ENCODE peak calls at places on chromosome 14, in eight cellular contexts. M, N, V, E, U, Q, L and R are unnamed samples.

GRCh38 chr14:28751467-28752058 is 15.0 kb upstream of the FOXG1 start:
- DNase-seq in L (no peak), M (no peak), V (no peak), N (peak), U (no peak), Q (peak), E (no peak), R (peak)

GRCh38 chr14:48771717-48772116 is 814.5 kb downstream of the RPS29 start:
- DNase-seq in V (no peak), U (no peak), L (no peak), Q (peak), N (no peak), M (no peak), E (no peak), R (peak)

GRCh38 chr14:61537567-61538463 is 157.5 kb upstream of the HIF1A start:
- DNase-seq in N (peak), U (peak), M (no peak), L (no peak), Q (peak), V (peak), E (no peak), R (peak)

GRCh38 chr14:97704316-97704715 is 907.1 kb downstream of the VRK1 start:
- DNase-seq in N (no peak), M (no peak), E (no peak), L (no peak), U (no peak), Q (no peak), V (no peak), R (no peak)

GRCh38 chr14:100652739-100653138 is 65.5 kb upstream of the BEGAIN start:
- DNase-seq in L (no peak), U (no peak), E (no peak), M (no peak), N (no peak), Q (no peak), V (no peak), R (no peak)

GRCh38 chr14:35384386-35385041 is 20.0 kb downstream of the NFKBIA start:
- DNase-seq in Q (peak), N (peak), L (peak), V (peak), M (peak), E (peak), U (no peak), R (peak)

GRCh38 chr14:100955201-100955600 is 51.7 kb upstream of the RTL1 start:
- DNase-seq in E (no peak), Q (peak), V (no peak), M (no peak), N (peak), L (no peak), U (no peak), R (peak)

GRCh38 chr14:106200539-106201310 is 674.3 kb downstream of the TMEM121 start:
- DNase-seq in V (no peak), Q (no peak), L (no peak), U (no peak), M (no peak), N (no peak), E (no peak), R (no peak)

GRCh38 chr14:100317897-100318808 is 5.0 kb upstream of the SLC25A47 start:
- DNase-seq in U (peak), Q (peak), M (peak), V (peak), N (peak), L (no peak), E (peak), R (no peak)

GRCh38 chr14:29168149-29168548 is 401.6 kb downstream of the FOXG1 start:
- DNase-seq in N (no peak), U (no peak), Q (no peak), L (no peak), E (no peak), M (no peak), V (no peak), R (no peak)

GRCh38 chr14:101767618-101768362 is 6.3 kb downstream of the PPP2R5C start:
- DNase-seq in Q (no peak), V (no peak), M (no peak), L (no peak), N (no peak), U (no peak), E (no peak), R (no peak)

GRCh38 chr14:101926085-101926484 is 38.3 kb upstream of the DYNC1H1 start:
- DNase-seq in N (no peak), L (no peak), Q (no peak), M (no peak), U (no peak), V (no peak), E (no peak), R (no peak)

GRCh38 chr14:94355191-94355794 is 32.2 kb upstream of the SERPINA6 start:
- DNase-seq in N (peak), M (peak), E (no peak), L (no peak), U (peak), V (peak), Q (peak), R (no peak)

GRCh38 chr14:55547650-55548315 is 32.2 kb upstream of the KTN1 start:
- DNase-seq in V (no peak), Q (no peak), N (no peak), L (no peak), E (no peak), U (no peak), M (no peak), R (no peak)

GRCh38 chr14:99037777-99038176 is 234.2 kb downstream of the BCL11B start:
- DNase-seq in M (no peak), U (peak), V (no peak), Q (no peak), N (no peak), E (no peak), L (no peak), R (no peak)

GRCh38 chr14:91261115-91261514 is 16.6 kb upstream of the GPR68 start:
- DNase-seq in Q (no peak), L (no peak), V (no peak), E (no peak), M (no peak), N (no peak), U (no peak), R (no peak)

GRCh38 chr14:51205486-51205885 is 34.6 kb upstream of the TMX1 start:
- DNase-seq in Q (no peak), V (no peak), E (no peak), M (no peak), N (no peak), U (no peak), L (no peak), R (peak)

GRCh38 chr14:103520657-103521437 is 1.8 kb downstream of the CKB start:
- DNase-seq in E (peak), L (no peak), M (peak), U (peak), Q (peak), V (peak), N (peak), R (no peak)

GRCh38 chr14:80055912-80056801 is 155.1 kb downstream of the DIO2 start:
- DNase-seq in V (no peak), N (peak), E (no peak), U (no peak), Q (peak), M (no peak), L (no peak), R (peak)

GRCh38 chr14:99651953-99652746 is 7.2 kb downstream of the HHIPL1 start:
- DNase-seq in M (no peak), Q (no peak), N (no peak), E (no peak), V (no peak), L (no peak), U (no peak), R (no peak)

GRCh38 chr14:100849432-100849831 is 23.5 kb downstream of the MEG3 start:
- DNase-seq in L (no peak), N (no peak), Q (no peak), E (no peak), V (no peak), M (no peak), U (no peak), R (no peak)

GRCh38 chr14:72111921-72112320 is 179.7 kb downstream of the RGS6 start:
- DNase-seq in U (no peak), M (no peak), E (no peak), N (no peak), Q (no peak), V (no peak), L (no peak), R (no peak)

GRCh38 chr14:90305176-90305601 is 26.6 kb downstream of the NRDE2 start:
- DNase-seq in N (no peak), Q (no peak), L (no peak), V (no peak), U (no peak), M (no peak), E (no peak), R (no peak)

GRCh38 chr14:56580317-56580711 is 716 bp downstream of the TMEM260 start:
- DNase-seq in U (no peak), N (no peak), E (no peak), Q (no peak), V (no peak), M (no peak), L (no peak), R (no peak)

GRCh38 chr14:68397371-68397779 is 395.5 kb downstream of the ZFP36L1 start:
- DNase-seq in U (peak), M (peak), Q (no peak), V (no peak), E (no peak), N (no peak), L (no peak), R (no peak)

GRCh38 chr14:92481386-92481785 is 32.2 kb upstream of the RIN3 start:
- DNase-seq in Q (peak), U (no peak), L (no peak), E (no peak), N (peak), V (no peak), M (no peak), R (peak)

GRCh38 chr14:92484132-92484823 is 29.3 kb upstream of the RIN3 start:
- DNase-seq in N (no peak), L (no peak), E (no peak), U (no peak), M (no peak), Q (no peak), V (no peak), R (no peak)

GRCh38 chr14:92481811-92482559 is 31.6 kb upstream of the RIN3 start:
- DNase-seq in Q (no peak), M (no peak), V (no peak), N (no peak), L (no peak), E (no peak), U (peak), R (no peak)

GRCh38 chr14:92480856-92481255 is 32.7 kb upstream of the RIN3 start:
- DNase-seq in U (no peak), E (no peak), N (no peak), L (no peak), Q (no peak), V (no peak), M (no peak), R (no peak)

DNA sequence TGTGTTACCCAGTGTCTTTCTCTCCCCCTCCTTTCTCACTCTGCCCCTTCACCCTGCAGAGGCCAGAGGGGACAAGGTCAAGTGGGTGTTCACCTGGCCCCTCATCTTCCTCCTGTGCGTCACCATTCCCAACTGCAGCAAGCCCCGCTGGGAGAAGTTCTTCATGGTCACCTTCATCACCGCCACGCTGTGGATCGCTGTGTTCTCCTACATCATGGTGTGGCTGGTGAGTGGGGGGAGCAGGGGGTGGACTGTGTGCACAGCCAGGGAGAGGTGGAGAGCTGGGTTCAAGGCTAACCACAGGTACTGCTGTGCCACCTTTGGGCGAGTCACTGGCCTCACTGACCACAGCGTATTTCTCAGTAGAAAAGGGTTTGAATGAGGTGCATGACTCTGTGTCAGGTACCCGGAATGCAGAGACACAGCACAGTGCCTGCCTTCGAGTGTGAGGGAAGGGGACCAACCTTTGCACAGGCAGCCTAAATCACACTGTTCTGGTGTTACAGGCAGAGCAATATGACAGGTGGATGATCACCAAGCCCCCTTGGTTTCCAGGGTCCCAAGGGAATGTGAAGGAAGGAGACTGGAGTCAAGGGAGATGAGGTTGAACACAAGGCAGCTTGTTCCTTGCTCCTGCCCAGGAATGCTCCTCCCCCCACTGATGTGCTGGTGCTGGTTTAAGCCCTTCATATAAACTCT is 30.8 kb upstream of the RIN3 start:
- DNase-seq in V (no peak), Q (no peak), N (no peak), E (no peak), U (peak), M (no peak), L (no peak), R (no peak)
- TF ChIP-seq CTCF in V (no peak), Q (no peak), N (no peak), E (no peak), U (no peak), M (no peak), L (no peak), R (no peak)

GRCh38 chr14:22509751-22510300 is 79.2 kb downstream of the DAD1 start:
- DNase-seq in L (no peak), Q (no peak), V (no peak), M (no peak), E (no peak), U (no peak), N (no peak), R (no peak)

GRCh38 chr14:22512106-22512814 is 76.8 kb downstream of the DAD1 start:
- DNase-seq in E (no peak), M (no peak), U (no peak), L (no peak), N (no peak), Q (no peak), V (no peak), R (no peak)

GRCh38 chr14:22509036-22509709 is 79.9 kb downstream of the DAD1 start:
- DNase-seq in E (no peak), M (no peak), N (no peak), V (no peak), U (no peak), L (no peak), Q (no peak), R (no peak)

GRCh38 chr14:22508662-22509035 is 80.4 kb downstream of the DAD1 start:
- DNase-seq in V (no peak), E (no peak), U (no peak), L (no peak), Q (no peak), M (no peak), N (no peak), R (no peak)

DNA sequence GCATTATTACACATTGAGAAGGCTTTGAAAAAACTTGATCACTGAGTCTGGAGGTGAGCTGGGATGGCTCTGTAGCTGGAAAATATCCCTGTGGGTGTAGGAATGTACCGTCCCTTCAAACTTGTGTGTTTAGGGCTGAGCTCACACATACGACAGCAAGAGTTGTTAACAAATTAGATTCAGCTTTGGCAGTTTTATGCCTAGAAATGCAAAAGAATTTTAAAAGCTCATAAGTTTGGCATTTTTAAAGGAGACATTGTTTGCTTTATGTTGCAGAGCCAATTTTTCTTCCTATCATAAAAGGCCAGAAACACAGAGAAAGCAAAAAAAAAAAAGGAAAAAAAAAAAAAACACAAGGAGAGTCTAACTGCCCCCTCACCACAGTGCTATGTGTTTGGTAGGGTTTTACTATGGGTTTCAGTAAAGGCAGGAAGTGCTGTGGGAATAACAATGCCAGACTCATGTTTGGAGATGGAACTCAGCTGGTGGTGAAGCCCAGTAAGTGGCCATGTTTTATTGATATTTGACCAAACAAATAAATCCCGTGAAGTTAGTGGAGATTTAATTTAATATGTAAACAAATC is 78.4 kb downstream of the DAD1 start:
- DNase-seq in E (no peak), M (no peak), Q (peak), L (peak), U (no peak), N (peak), V (no peak), R (no peak)
- H3K4me3 ChIP-seq in E (no peak), M (no peak), Q (no peak), L (no peak), U (no peak), N (no peak), V (no peak), R (no peak)

GRCh38 chr14:89013098-89013504 is 188.7 kb downstream of the TTC8 start:
- DNase-seq in Q (peak), N (peak), U (no peak), E (no peak), M (no peak), L (no peak), V (peak), R (no peak)
- TF ChIP-seq CTCF in Q (peak), N (peak), U (no peak), E (no peak), M (no peak), L (peak), V (no peak), R (peak)

GRCh38 chr14:76309572-76310551 is 66.1 kb upstream of the ESRRB start:
- DNase-seq in V (no peak), U (peak), E (no peak), L (no peak), M (no peak), N (no peak), Q (no peak), R (no peak)
- H3K4me3 ChIP-seq in V (no peak), U (no peak), E (no peak), L (no peak), M (no peak), N (no peak), Q (no peak), R (no peak)

GRCh38 chr14:32728526-32728925 is 210.2 kb upstream of the NPAS3 start:
- DNase-seq in M (no peak), L (no peak), E (no peak), N (no peak), V (no peak), U (no peak), Q (no peak), R (no peak)

GRCh38 chr14:32728957-32729356 is 209.7 kb upstream of the NPAS3 start:
- DNase-seq in E (no peak), M (no peak), V (no peak), N (peak), Q (no peak), U (no peak), L (no peak), R (no peak)

GRCh38 chr14:32724864-32725550 is 213.7 kb upstream of the NPAS3 start:
- DNase-seq in L (peak), U (no peak), Q (peak), V (no peak), N (peak), M (no peak), E (no peak), R (peak)

GRCh38 chr14:32727827-32728226 is 210.9 kb upstream of the NPAS3 start:
- DNase-seq in Q (no peak), L (no peak), U (no peak), N (no peak), V (no peak), M (no peak), E (no peak), R (no peak)

DNA sequence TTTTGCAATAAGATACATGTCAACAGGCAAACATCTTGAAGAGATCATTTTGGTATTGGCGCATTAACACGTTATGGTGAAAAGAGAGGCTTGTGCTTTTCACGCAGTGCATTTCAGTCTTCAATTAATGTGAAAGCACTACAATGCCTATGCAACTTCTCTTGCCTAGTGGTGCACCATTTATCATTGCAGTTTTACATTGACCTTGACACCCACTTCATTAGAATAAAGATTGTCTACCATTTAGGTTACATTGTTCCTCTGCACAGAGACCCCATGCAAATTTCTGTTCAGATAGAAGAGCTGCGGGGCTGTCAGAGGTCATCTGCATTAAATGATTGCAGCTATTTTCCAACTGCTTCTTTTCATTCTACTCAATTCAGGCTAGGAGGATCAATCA is 212.2 kb upstream of the NPAS3 start:
- DNase-seq in E (no peak), U (no peak), M (no peak), V (no peak), L (no peak), Q (no peak), N (no peak), R (no peak)
- TF ChIP-seq CTCF in E (no peak), U (no peak), M (no peak), V (no peak), L (no peak), Q (no peak), N (no peak), R (no peak)

GRCh38 chr14:104977008-104977680 is 1.0 kb downstream of the AHNAK2 start:
- DNase-seq in M (no peak), Q (no peak), L (no peak), V (peak), U (peak), E (peak), N (no peak), R (no peak)
- H3K4me3 ChIP-seq in M (peak), Q (peak), L (peak), V (peak), U (peak), E (peak), N (peak), R (peak)

GRCh38 chr14:37973031-37973908 is 234.4 kb upstream of the SSTR1 start:
- DNase-seq in M (no peak), V (no peak), L (no peak), U (no peak), E (no peak), N (no peak), Q (no peak), R (no peak)

GRCh38 chr14:37970696-37971095 is 237.0 kb upstream of the SSTR1 start:
- DNase-seq in Q (no peak), V (no peak), U (no peak), E (no peak), L (no peak), N (no peak), M (no peak), R (no peak)

GRCh38 chr14:37974421-37974820 is 233.3 kb upstream of the SSTR1 start:
- DNase-seq in M (no peak), Q (no peak), U (no peak), N (no peak), E (no peak), V (no peak), L (no peak), R (no peak)

GRCh38 chr14:37968664-37969225 is 239.0 kb upstream of the SSTR1 start:
- DNase-seq in E (no peak), L (no peak), Q (no peak), U (no peak), M (no peak), N (no peak), V (no peak), R (no peak)

GRCh38 chr14:37969511-37969979 is 238.2 kb upstream of the SSTR1 start:
- DNase-seq in E (no peak), M (no peak), Q (no peak), U (no peak), L (no peak), N (no peak), V (no peak), R (no peak)
- TF ChIP-seq CTCF in E (no peak), M (no peak), Q (no peak), U (no peak), L (no peak), N (no peak), V (no peak), R (no peak)

GRCh38 chr14:31421200-31421599 is 850 bp upstream of the HEATR5A start:
- DNase-seq in L (no peak), V (no peak), M (no peak), U (no peak), Q (no peak), E (no peak), N (no peak), R (no peak)
- H3K4me3 ChIP-seq in L (no peak), V (peak), M (no peak), U (no peak), Q (no peak), E (no peak), N (no peak), R (no peak)